ENCODE peak calls at places on chromosome 1, in ten cellular contexts. One of them, this sample, is unnamed.

GRCh38 chr1:8494681-8495080 is 176.8 kb downstream of the SLC45A1 start:
- DNase-seq in progenitor cell of endocrine pancreas: no peak
- DNase-seq in anterior cingulate cortex: no peak
- DNase-seq in colonic mucosa: no peak
- DNase-seq in activated CD4-positive, alpha-beta T cell treated with anti-CD3 and anti-CD28 coated beads, Interleukin-2, amount 50 U/mL, for 1 hour: no peak
- DNase-seq in stimulated activated CD4-positive, alpha-beta T cell treated with anti-CD3 and anti-CD28 coated beads, Interleukin-12 subunit alpha, Interleukin-12 subunit beta, amount 100 ng/mL, for 48 hours: no peak
- DNase-seq in ELR: no peak
- DNase-seq in GM04503: no peak
- DNase-seq in heart left ventricle: no peak
- DNase-seq in Calu3: no peak
- DNase-seq in this sample: no peak

GRCh38 chr1:3215198-3216045 is 146.4 kb downstream of the PRDM16 start:
- DNase-seq in ELR: no peak
- DNase-seq in progenitor cell of endocrine pancreas: no peak
- DNase-seq in GM04503: no peak
- DNase-seq in anterior cingulate cortex: no peak
- DNase-seq in heart left ventricle: no peak
- DNase-seq in Calu3: no peak
- DNase-seq in stimulated activated CD4-positive, alpha-beta T cell treated with anti-CD3 and anti-CD28 coated beads, Interleukin-12 subunit alpha, Interleukin-12 subunit beta, amount 100 ng/mL, for 48 hours: no peak
- DNase-seq in colonic mucosa: no peak
- DNase-seq in activated CD4-positive, alpha-beta T cell treated with anti-CD3 and anti-CD28 coated beads, Interleukin-2, amount 50 U/mL, for 1 hour: no peak
- DNase-seq in this sample: no peak

GRCh38 chr1:40802078-40803075 is 18.8 kb downstream of the KCNQ4 start:
- DNase-seq in progenitor cell of endocrine pancreas: peak; percentile 50
- DNase-seq in activated CD4-positive, alpha-beta T cell treated with anti-CD3 and anti-CD28 coated beads, Interleukin-2, amount 50 U/mL, for 1 hour: peak; percentile 85
- DNase-seq in colonic mucosa: peak; percentile 84
- DNase-seq in Calu3: peak; percentile 74
- DNase-seq in GM04503: no peak
- DNase-seq in heart left ventricle: peak; percentile 90
- DNase-seq in ELR: peak; percentile 79
- DNase-seq in anterior cingulate cortex: peak; percentile 28
- DNase-seq in stimulated activated CD4-positive, alpha-beta T cell treated with anti-CD3 and anti-CD28 coated beads, Interleukin-12 subunit alpha, Interleukin-12 subunit beta, amount 100 ng/mL, for 48 hours: peak; percentile 81
- DNase-seq in this sample: peak; percentile 82

GRCh38 chr1:87594736-87595383 is 266.2 kb downstream of the LMO4 start:
- DNase-seq in activated CD4-positive, alpha-beta T cell treated with anti-CD3 and anti-CD28 coated beads, Interleukin-2, amount 50 U/mL, for 1 hour: no peak
- DNase-seq in stimulated activated CD4-positive, alpha-beta T cell treated with anti-CD3 and anti-CD28 coated beads, Interleukin-12 subunit alpha, Interleukin-12 subunit beta, amount 100 ng/mL, for 48 hours: no peak
- DNase-seq in progenitor cell of endocrine pancreas: no peak
- DNase-seq in heart left ventricle: no peak
- DNase-seq in anterior cingulate cortex: no peak
- DNase-seq in GM04503: no peak
- DNase-seq in colonic mucosa: peak; percentile 31
- DNase-seq in ELR: no peak
- DNase-seq in Calu3: no peak
- DNase-seq in this sample: no peak

GRCh38 chr1:170634293-170634692 is 29.6 kb upstream of the PRRX1 start:
- DNase-seq in activated CD4-positive, alpha-beta T cell treated with anti-CD3 and anti-CD28 coated beads, Interleukin-2, amount 50 U/mL, for 1 hour: no peak
- DNase-seq in GM04503: peak; percentile 40
- DNase-seq in colonic mucosa: no peak
- DNase-seq in heart left ventricle: no peak
- DNase-seq in ELR: peak; percentile 82
- DNase-seq in anterior cingulate cortex: no peak
- DNase-seq in stimulated activated CD4-positive, alpha-beta T cell treated with anti-CD3 and anti-CD28 coated beads, Interleukin-12 subunit alpha, Interleukin-12 subunit beta, amount 100 ng/mL, for 48 hours: no peak
- DNase-seq in Calu3: no peak
- DNase-seq in progenitor cell of endocrine pancreas: no peak
- DNase-seq in this sample: no peak

GRCh38 chr1:26961826-26962225 is 1.6 kb upstream of the KDF1 start:
- DNase-seq in GM04503: peak; percentile 83
- DNase-seq in heart left ventricle: no peak
- DNase-seq in activated CD4-positive, alpha-beta T cell treated with anti-CD3 and anti-CD28 coated beads, Interleukin-2, amount 50 U/mL, for 1 hour: no peak
- DNase-seq in Calu3: no peak
- DNase-seq in anterior cingulate cortex: no peak
- DNase-seq in colonic mucosa: no peak
- DNase-seq in progenitor cell of endocrine pancreas: no peak
- DNase-seq in stimulated activated CD4-positive, alpha-beta T cell treated with anti-CD3 and anti-CD28 coated beads, Interleukin-12 subunit alpha, Interleukin-12 subunit beta, amount 100 ng/mL, for 48 hours: no peak
- DNase-seq in ELR: peak; percentile 95
- DNase-seq in this sample: no peak

GRCh38 chr1:57061369-57061768 is 95.6 kb upstream of the C8B start:
- DNase-seq in heart left ventricle: no peak
- DNase-seq in anterior cingulate cortex: no peak
- DNase-seq in ELR: peak; percentile 6
- DNase-seq in GM04503: peak; percentile 21
- DNase-seq in activated CD4-positive, alpha-beta T cell treated with anti-CD3 and anti-CD28 coated beads, Interleukin-2, amount 50 U/mL, for 1 hour: no peak
- DNase-seq in Calu3: peak; percentile 1
- DNase-seq in stimulated activated CD4-positive, alpha-beta T cell treated with anti-CD3 and anti-CD28 coated beads, Interleukin-12 subunit alpha, Interleukin-12 subunit beta, amount 100 ng/mL, for 48 hours: no peak
- DNase-seq in progenitor cell of endocrine pancreas: no peak
- DNase-seq in colonic mucosa: no peak
- DNase-seq in this sample: no peak

GRCh38 chr1:62962014-62962793 is 178.3 kb downstream of the ATG4C start:
- DNase-seq in stimulated activated CD4-positive, alpha-beta T cell treated with anti-CD3 and anti-CD28 coated beads, Interleukin-12 subunit alpha, Interleukin-12 subunit beta, amount 100 ng/mL, for 48 hours: no peak
- DNase-seq in ELR: no peak
- DNase-seq in activated CD4-positive, alpha-beta T cell treated with anti-CD3 and anti-CD28 coated beads, Interleukin-2, amount 50 U/mL, for 1 hour: no peak
- DNase-seq in heart left ventricle: no peak
- DNase-seq in Calu3: no peak
- DNase-seq in GM04503: no peak
- DNase-seq in progenitor cell of endocrine pancreas: no peak
- DNase-seq in anterior cingulate cortex: no peak
- DNase-seq in colonic mucosa: no peak
- DNase-seq in this sample: no peak

GRCh38 chr1:160538985-160539651 is 16.1 kb upstream of the SLAMF6 start:
- DNase-seq in colonic mucosa: peak; percentile 84
- DNase-seq in anterior cingulate cortex: no peak
- DNase-seq in heart left ventricle: no peak
- DNase-seq in progenitor cell of endocrine pancreas: no peak
- DNase-seq in activated CD4-positive, alpha-beta T cell treated with anti-CD3 and anti-CD28 coated beads, Interleukin-2, amount 50 U/mL, for 1 hour: no peak
- DNase-seq in Calu3: no peak
- DNase-seq in GM04503: no peak
- DNase-seq in stimulated activated CD4-positive, alpha-beta T cell treated with anti-CD3 and anti-CD28 coated beads, Interleukin-12 subunit alpha, Interleukin-12 subunit beta, amount 100 ng/mL, for 48 hours: no peak
- DNase-seq in ELR: no peak
- DNase-seq in this sample: no peak

GRCh38 chr1:215845224-215845902 is 278.3 kb downstream of the KCTD3 start:
- DNase-seq in activated CD4-positive, alpha-beta T cell treated with anti-CD3 and anti-CD28 coated beads, Interleukin-2, amount 50 U/mL, for 1 hour: no peak
- DNase-seq in ELR: peak; percentile 89
- DNase-seq in colonic mucosa: no peak
- DNase-seq in GM04503: peak; percentile 64
- DNase-seq in Calu3: peak; percentile 35
- DNase-seq in anterior cingulate cortex: no peak
- DNase-seq in heart left ventricle: no peak
- DNase-seq in stimulated activated CD4-positive, alpha-beta T cell treated with anti-CD3 and anti-CD28 coated beads, Interleukin-12 subunit alpha, Interleukin-12 subunit beta, amount 100 ng/mL, for 48 hours: no peak
- DNase-seq in progenitor cell of endocrine pancreas: no peak
- DNase-seq in this sample: no peak

GRCh38 chr1:115356356-115356755 is 18.3 kb upstream of the NGF start:
- DNase-seq in activated CD4-positive, alpha-beta T cell treated with anti-CD3 and anti-CD28 coated beads, Interleukin-2, amount 50 U/mL, for 1 hour: no peak
- DNase-seq in stimulated activated CD4-positive, alpha-beta T cell treated with anti-CD3 and anti-CD28 coated beads, Interleukin-12 subunit alpha, Interleukin-12 subunit beta, amount 100 ng/mL, for 48 hours: no peak
- DNase-seq in GM04503: no peak
- DNase-seq in ELR: no peak
- DNase-seq in progenitor cell of endocrine pancreas: no peak
- DNase-seq in anterior cingulate cortex: no peak
- DNase-seq in heart left ventricle: no peak
- DNase-seq in colonic mucosa: no peak
- DNase-seq in Calu3: no peak
- DNase-seq in this sample: no peak

GRCh38 chr1:59669752-59670312 is 144.9 kb upstream of the HOOK1 start:
- DNase-seq in colonic mucosa: no peak
- DNase-seq in Calu3: no peak
- DNase-seq in heart left ventricle: peak; percentile 24
- DNase-seq in progenitor cell of endocrine pancreas: no peak
- DNase-seq in GM04503: no peak
- DNase-seq in anterior cingulate cortex: peak; percentile 47
- DNase-seq in ELR: peak; percentile 79
- DNase-seq in activated CD4-positive, alpha-beta T cell treated with anti-CD3 and anti-CD28 coated beads, Interleukin-2, amount 50 U/mL, for 1 hour: no peak
- DNase-seq in stimulated activated CD4-positive, alpha-beta T cell treated with anti-CD3 and anti-CD28 coated beads, Interleukin-12 subunit alpha, Interleukin-12 subunit beta, amount 100 ng/mL, for 48 hours: no peak
- DNase-seq in this sample: no peak

GRCh38 chr1:18230840-18231239 is 123.2 kb downstream of the IGSF21 start:
- DNase-seq in Calu3: no peak
- DNase-seq in heart left ventricle: no peak
- DNase-seq in ELR: no peak
- DNase-seq in anterior cingulate cortex: peak; percentile 34
- DNase-seq in GM04503: no peak
- DNase-seq in activated CD4-positive, alpha-beta T cell treated with anti-CD3 and anti-CD28 coated beads, Interleukin-2, amount 50 U/mL, for 1 hour: no peak
- DNase-seq in colonic mucosa: no peak
- DNase-seq in stimulated activated CD4-positive, alpha-beta T cell treated with anti-CD3 and anti-CD28 coated beads, Interleukin-12 subunit alpha, Interleukin-12 subunit beta, amount 100 ng/mL, for 48 hours: no peak
- DNase-seq in progenitor cell of endocrine pancreas: no peak
- DNase-seq in this sample: no peak

GRCh38 chr1:47317841-47318240 is 3.9 kb upstream of the STIL start:
- DNase-seq in colonic mucosa: no peak
- DNase-seq in heart left ventricle: no peak
- DNase-seq in anterior cingulate cortex: no peak
- DNase-seq in GM04503: peak; percentile 99
- DNase-seq in activated CD4-positive, alpha-beta T cell treated with anti-CD3 and anti-CD28 coated beads, Interleukin-2, amount 50 U/mL, for 1 hour: no peak
- DNase-seq in ELR: peak; percentile 80
- DNase-seq in Calu3: no peak
- DNase-seq in progenitor cell of endocrine pancreas: no peak
- DNase-seq in stimulated activated CD4-positive, alpha-beta T cell treated with anti-CD3 and anti-CD28 coated beads, Interleukin-12 subunit alpha, Interleukin-12 subunit beta, amount 100 ng/mL, for 48 hours: no peak
- DNase-seq in this sample: no peak

GRCh38 chr1:81330521-81330920 is 470.2 kb upstream of the ADGRL2 start:
- DNase-seq in colonic mucosa: no peak
- DNase-seq in GM04503: no peak
- DNase-seq in anterior cingulate cortex: no peak
- DNase-seq in progenitor cell of endocrine pancreas: no peak
- DNase-seq in activated CD4-positive, alpha-beta T cell treated with anti-CD3 and anti-CD28 coated beads, Interleukin-2, amount 50 U/mL, for 1 hour: no peak
- DNase-seq in Calu3: no peak
- DNase-seq in ELR: no peak
- DNase-seq in stimulated activated CD4-positive, alpha-beta T cell treated with anti-CD3 and anti-CD28 coated beads, Interleukin-12 subunit alpha, Interleukin-12 subunit beta, amount 100 ng/mL, for 48 hours: no peak
- DNase-seq in heart left ventricle: no peak
- DNase-seq in this sample: no peak

GRCh38 chr1:237677979-237678378 is 212.7 kb downstream of the ZP4 start:
- DNase-seq in GM04503: peak; percentile 22
- DNase-seq in ELR: peak; percentile 91
- DNase-seq in stimulated activated CD4-positive, alpha-beta T cell treated with anti-CD3 and anti-CD28 coated beads, Interleukin-12 subunit alpha, Interleukin-12 subunit beta, amount 100 ng/mL, for 48 hours: no peak
- DNase-seq in activated CD4-positive, alpha-beta T cell treated with anti-CD3 and anti-CD28 coated beads, Interleukin-2, amount 50 U/mL, for 1 hour: no peak
- DNase-seq in colonic mucosa: no peak
- DNase-seq in progenitor cell of endocrine pancreas: no peak
- DNase-seq in Calu3: peak; percentile 8
- DNase-seq in heart left ventricle: no peak
- DNase-seq in anterior cingulate cortex: no peak
- DNase-seq in this sample: no peak

GRCh38 chr1:173187838-173188237 is 19.3 kb downstream of the TNFSF4 start:
- DNase-seq in heart left ventricle: no peak
- DNase-seq in activated CD4-positive, alpha-beta T cell treated with anti-CD3 and anti-CD28 coated beads, Interleukin-2, amount 50 U/mL, for 1 hour: no peak
- DNase-seq in progenitor cell of endocrine pancreas: no peak
- DNase-seq in colonic mucosa: no peak
- DNase-seq in anterior cingulate cortex: no peak
- DNase-seq in Calu3: no peak
- DNase-seq in ELR: no peak
- DNase-seq in stimulated activated CD4-positive, alpha-beta T cell treated with anti-CD3 and anti-CD28 coated beads, Interleukin-12 subunit alpha, Interleukin-12 subunit beta, amount 100 ng/mL, for 48 hours: no peak
- DNase-seq in GM04503: no peak
- DNase-seq in this sample: no peak

GRCh38 chr1:160953030-160953429 is 1.6 kb downstream of the ITLN2 start:
- DNase-seq in GM04503: no peak
- DNase-seq in ELR: no peak
- DNase-seq in progenitor cell of endocrine pancreas: no peak
- DNase-seq in anterior cingulate cortex: no peak
- DNase-seq in stimulated activated CD4-positive, alpha-beta T cell treated with anti-CD3 and anti-CD28 coated beads, Interleukin-12 subunit alpha, Interleukin-12 subunit beta, amount 100 ng/mL, for 48 hours: no peak
- DNase-seq in colonic mucosa: no peak
- DNase-seq in heart left ventricle: no peak
- DNase-seq in Calu3: no peak
- DNase-seq in activated CD4-positive, alpha-beta T cell treated with anti-CD3 and anti-CD28 coated beads, Interleukin-2, amount 50 U/mL, for 1 hour: no peak
- DNase-seq in this sample: no peak

GRCh38 chr1:224622831-224623230 is 6.7 kb downstream of the CNIH3 start:
- DNase-seq in GM04503: no peak
- DNase-seq in stimulated activated CD4-positive, alpha-beta T cell treated with anti-CD3 and anti-CD28 coated beads, Interleukin-12 subunit alpha, Interleukin-12 subunit beta, amount 100 ng/mL, for 48 hours: no peak
- DNase-seq in Calu3: no peak
- DNase-seq in anterior cingulate cortex: no peak
- DNase-seq in ELR: peak; percentile 14
- DNase-seq in colonic mucosa: no peak
- DNase-seq in heart left ventricle: no peak
- DNase-seq in progenitor cell of endocrine pancreas: no peak
- DNase-seq in activated CD4-positive, alpha-beta T cell treated with anti-CD3 and anti-CD28 coated beads, Interleukin-2, amount 50 U/mL, for 1 hour: no peak
- DNase-seq in this sample: no peak

GRCh38 chr1:156417700-156418015 is 48.6 kb downstream of the RHBG start:
- DNase-seq in activated CD4-positive, alpha-beta T cell treated with anti-CD3 and anti-CD28 coated beads, Interleukin-2, amount 50 U/mL, for 1 hour: no peak
- DNase-seq in GM04503: no peak
- DNase-seq in anterior cingulate cortex: peak; percentile 36
- DNase-seq in progenitor cell of endocrine pancreas: no peak
- DNase-seq in colonic mucosa: no peak
- DNase-seq in ELR: no peak
- DNase-seq in heart left ventricle: no peak
- DNase-seq in Calu3: no peak
- DNase-seq in stimulated activated CD4-positive, alpha-beta T cell treated with anti-CD3 and anti-CD28 coated beads, Interleukin-12 subunit alpha, Interleukin-12 subunit beta, amount 100 ng/mL, for 48 hours: no peak
- DNase-seq in this sample: no peak

GRCh38 chr1:16167331-16168143 is 11.7 kb upstream of the EPHA2 start:
- DNase-seq in stimulated activated CD4-positive, alpha-beta T cell treated with anti-CD3 and anti-CD28 coated beads, Interleukin-12 subunit alpha, Interleukin-12 subunit beta, amount 100 ng/mL, for 48 hours: peak; percentile 37
- DNase-seq in progenitor cell of endocrine pancreas: peak; percentile 65
- DNase-seq in activated CD4-positive, alpha-beta T cell treated with anti-CD3 and anti-CD28 coated beads, Interleukin-2, amount 50 U/mL, for 1 hour: peak; percentile 61
- DNase-seq in Calu3: peak; percentile 73
- DNase-seq in heart left ventricle: no peak
- DNase-seq in anterior cingulate cortex: no peak
- DNase-seq in colonic mucosa: peak; percentile 75
- DNase-seq in ELR: peak; percentile 59
- DNase-seq in GM04503: no peak
- DNase-seq in this sample: peak; percentile 67

GRCh38 chr1:202752799-202753198 is 42.5 kb upstream of the SYT2 start:
- DNase-seq in Calu3: no peak
- DNase-seq in stimulated activated CD4-positive, alpha-beta T cell treated with anti-CD3 and anti-CD28 coated beads, Interleukin-12 subunit alpha, Interleukin-12 subunit beta, amount 100 ng/mL, for 48 hours: no peak
- DNase-seq in colonic mucosa: no peak
- DNase-seq in heart left ventricle: no peak
- DNase-seq in ELR: peak; percentile 1
- DNase-seq in progenitor cell of endocrine pancreas: no peak
- DNase-seq in GM04503: no peak
- DNase-seq in activated CD4-positive, alpha-beta T cell treated with anti-CD3 and anti-CD28 coated beads, Interleukin-2, amount 50 U/mL, for 1 hour: no peak
- DNase-seq in anterior cingulate cortex: no peak
- DNase-seq in this sample: no peak

GRCh38 chr1:241918879-241919278 is 38.7 kb upstream of the BECN2 start:
- DNase-seq in heart left ventricle: no peak
- DNase-seq in ELR: peak; percentile 83
- DNase-seq in colonic mucosa: no peak
- DNase-seq in anterior cingulate cortex: no peak
- DNase-seq in Calu3: no peak
- DNase-seq in stimulated activated CD4-positive, alpha-beta T cell treated with anti-CD3 and anti-CD28 coated beads, Interleukin-12 subunit alpha, Interleukin-12 subunit beta, amount 100 ng/mL, for 48 hours: no peak
- DNase-seq in GM04503: peak; percentile 40
- DNase-seq in activated CD4-positive, alpha-beta T cell treated with anti-CD3 and anti-CD28 coated beads, Interleukin-2, amount 50 U/mL, for 1 hour: no peak
- DNase-seq in progenitor cell of endocrine pancreas: no peak
- DNase-seq in this sample: no peak

GRCh38 chr1:46798820-46799219 is at the start of gene CYP4B1:
- DNase-seq in heart left ventricle: peak; percentile 45
- DNase-seq in colonic mucosa: peak; percentile 56
- DNase-seq in ELR: no peak
- DNase-seq in anterior cingulate cortex: no peak
- DNase-seq in Calu3: no peak
- DNase-seq in GM04503: no peak
- DNase-seq in progenitor cell of endocrine pancreas: no peak
- DNase-seq in stimulated activated CD4-positive, alpha-beta T cell treated with anti-CD3 and anti-CD28 coated beads, Interleukin-12 subunit alpha, Interleukin-12 subunit beta, amount 100 ng/mL, for 48 hours: no peak
- DNase-seq in activated CD4-positive, alpha-beta T cell treated with anti-CD3 and anti-CD28 coated beads, Interleukin-2, amount 50 U/mL, for 1 hour: no peak
- DNase-seq in this sample: no peak

GRCh38 chr1:35062518-35063196 is 16.5 kb upstream of the ZMYM1 start:
- DNase-seq in activated CD4-positive, alpha-beta T cell treated with anti-CD3 and anti-CD28 coated beads, Interleukin-2, amount 50 U/mL, for 1 hour: no peak
- DNase-seq in GM04503: no peak
- DNase-seq in anterior cingulate cortex: no peak
- DNase-seq in stimulated activated CD4-positive, alpha-beta T cell treated with anti-CD3 and anti-CD28 coated beads, Interleukin-12 subunit alpha, Interleukin-12 subunit beta, amount 100 ng/mL, for 48 hours: no peak
- DNase-seq in heart left ventricle: no peak
- DNase-seq in colonic mucosa: no peak
- DNase-seq in progenitor cell of endocrine pancreas: no peak
- DNase-seq in ELR: peak; percentile 77
- DNase-seq in Calu3: peak; percentile 14
- DNase-seq in this sample: no peak

GRCh38 chr1:45079533-45079932 is 67.5 kb downstream of the UROD start:
- DNase-seq in colonic mucosa: no peak
- DNase-seq in progenitor cell of endocrine pancreas: no peak
- DNase-seq in anterior cingulate cortex: no peak
- DNase-seq in heart left ventricle: no peak
- DNase-seq in GM04503: no peak
- DNase-seq in activated CD4-positive, alpha-beta T cell treated with anti-CD3 and anti-CD28 coated beads, Interleukin-2, amount 50 U/mL, for 1 hour: no peak
- DNase-seq in Calu3: no peak
- DNase-seq in stimulated activated CD4-positive, alpha-beta T cell treated with anti-CD3 and anti-CD28 coated beads, Interleukin-12 subunit alpha, Interleukin-12 subunit beta, amount 100 ng/mL, for 48 hours: no peak
- DNase-seq in ELR: no peak
- DNase-seq in this sample: no peak

GRCh38 chr1:197619008-197619640 is 156.2 kb downstream of the DENND1B start:
- DNase-seq in colonic mucosa: no peak
- DNase-seq in stimulated activated CD4-positive, alpha-beta T cell treated with anti-CD3 and anti-CD28 coated beads, Interleukin-12 subunit alpha, Interleukin-12 subunit beta, amount 100 ng/mL, for 48 hours: no peak
- DNase-seq in ELR: peak; percentile 58
- DNase-seq in heart left ventricle: no peak
- DNase-seq in progenitor cell of endocrine pancreas: no peak
- DNase-seq in GM04503: peak; percentile 2
- DNase-seq in anterior cingulate cortex: no peak
- DNase-seq in Calu3: no peak
- DNase-seq in activated CD4-positive, alpha-beta T cell treated with anti-CD3 and anti-CD28 coated beads, Interleukin-2, amount 50 U/mL, for 1 hour: no peak
- DNase-seq in this sample: peak; percentile 2

This sample was measured in central memory CD4-positive, alpha-beta T cell.